ENCODE peak calls at places on chromosomes 6 and 20, in five cellular contexts. X is heart right ventricle, L is hepatocyte, O is left lung, N is PC-9. T is an unnamed sample. For H3K4me1, the result is how much of the 10 kb centered on the place peaks cover.

GRCh38 chr6:157989541-157990289 is 8.1 kb downstream of the SYNJ2 start:
- DNase-seq in L (peak), X (peak), O (no peak), N (peak), T (peak)

GRCh38 chr6:137782166-137783039 is 84.7 kb upstream of the TNFAIP3 start:
- DNase-seq in N (no peak), O (no peak), L (no peak), X (no peak), T (no peak)

GRCh38 chr20:4244700-4245485 is 229.5 kb upstream of the RNF24 start:
- DNase-seq in N (no peak), X (no peak), O (no peak), L (peak), T (no peak)

GRCh38 chr6:105879902-105880547 is 206.1 kb upstream of the PRDM1 start:
- DNase-seq in N (no peak), O (peak), X (no peak), L (no peak), T (peak)

GRCh38 chr6:41846666-41847237 is 48.4 kb downstream of the USP49 start:
- DNase-seq in L (peak), N (peak), O (peak), X (no peak), T (no peak)

GRCh38 chr6:33739611-33740010 is 7.1 kb downstream of the IP6K3 start:
- DNase-seq in L (no peak), O (no peak), N (no peak), X (no peak), T (no peak)

GRCh38 chr20:62843656-62844055 is 18.0 kb downstream of the TCFL5 start:
- DNase-seq in L (no peak), N (peak), X (no peak), O (no peak), T (no peak)

GRCh38 chr6:157848693-157849092 is 25.6 kb downstream of the SNX9 start:
- DNase-seq in X (no peak), N (no peak), L (no peak), O (no peak), T (no peak)

GRCh38 chr20:38141889-38142494 is 23.1 kb downstream of the TGM2 start:
- DNase-seq in X (no peak), L (no peak), N (no peak), O (no peak), T (peak)

DNA sequence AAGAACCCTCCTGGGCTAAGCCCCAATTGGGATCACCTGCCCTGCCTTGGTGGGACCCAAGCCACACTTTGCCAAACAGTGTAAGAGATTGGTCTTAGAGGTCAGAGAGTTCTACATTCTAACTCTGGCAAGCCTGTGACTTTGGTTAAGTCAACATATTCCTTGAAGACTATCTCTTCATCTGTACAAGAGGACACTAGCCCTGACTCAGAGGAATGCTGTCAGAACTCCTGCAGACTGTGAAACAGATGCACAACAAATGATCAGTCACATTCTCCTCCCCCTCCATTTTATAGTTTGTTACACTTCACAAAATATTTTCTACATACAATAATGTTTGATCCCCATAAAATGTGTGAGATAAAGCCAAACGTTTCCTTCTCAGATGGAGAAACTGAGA is 91.7 kb upstream of the EPB41L1 start:
- DNase-seq in O (no peak), L (peak), X (no peak), N (peak), T (no peak)
- TF ChIP-seq CTCF in O (no peak), L (no peak), X (no peak), N (no peak), T (no peak)

GRCh38 chr6:143963158-143963919 is 44.7 kb downstream of the PLAGL1 start:
- DNase-seq in N (no peak), X (no peak), O (no peak), L (no peak), T (no peak)

GRCh38 chr6:143966291-143966690 is 41.8 kb downstream of the PLAGL1 start:
- DNase-seq in O (no peak), L (no peak), X (no peak), N (no peak), T (no peak)

GRCh38 chr6:143967861-143968498 is 40.1 kb downstream of the PLAGL1 start:
- DNase-seq in X (no peak), O (no peak), N (no peak), L (no peak), T (no peak)

GRCh38 chr6:143964667-143965066 is 43.4 kb downstream of the PLAGL1 start:
- DNase-seq in L (peak), O (no peak), N (no peak), X (no peak), T (no peak)

GRCh38 chr6:143965503-143966171 is 42.4 kb downstream of the PLAGL1 start:
- DNase-seq in O (no peak), X (no peak), L (no peak), N (no peak), T (no peak)
- H3K4me1 ChIP-seq in O (under half), X (under half), L (under half), N (under half), T (under half)

GRCh38 chr6:10610289-10610688 is 84.1 kb downstream of the C6orf52 start:
- DNase-seq in N (no peak), L (no peak), O (no peak), X (peak), T (no peak)

GRCh38 chr6:10612161-10612560 is 82.3 kb downstream of the C6orf52 start:
- DNase-seq in O (no peak), L (no peak), N (no peak), X (no peak), T (no peak)

GRCh38 chr6:10613077-10613476 is 81.3 kb downstream of the C6orf52 start:
- DNase-seq in L (no peak), N (no peak), O (no peak), X (no peak), T (no peak)

GRCh38 chr6:10615675-10616074 is 78.7 kb downstream of the C6orf52 start:
- DNase-seq in O (no peak), X (no peak), L (no peak), N (no peak), T (no peak)

GRCh38 chr6:10613693-10614092 is 80.7 kb downstream of the C6orf52 start:
- DNase-seq in X (no peak), L (no peak), O (no peak), N (no peak), T (no peak)
- H3K27ac ChIP-seq in X (no peak), L (no peak), O (no peak), N (no peak), T (no peak)

DNA sequence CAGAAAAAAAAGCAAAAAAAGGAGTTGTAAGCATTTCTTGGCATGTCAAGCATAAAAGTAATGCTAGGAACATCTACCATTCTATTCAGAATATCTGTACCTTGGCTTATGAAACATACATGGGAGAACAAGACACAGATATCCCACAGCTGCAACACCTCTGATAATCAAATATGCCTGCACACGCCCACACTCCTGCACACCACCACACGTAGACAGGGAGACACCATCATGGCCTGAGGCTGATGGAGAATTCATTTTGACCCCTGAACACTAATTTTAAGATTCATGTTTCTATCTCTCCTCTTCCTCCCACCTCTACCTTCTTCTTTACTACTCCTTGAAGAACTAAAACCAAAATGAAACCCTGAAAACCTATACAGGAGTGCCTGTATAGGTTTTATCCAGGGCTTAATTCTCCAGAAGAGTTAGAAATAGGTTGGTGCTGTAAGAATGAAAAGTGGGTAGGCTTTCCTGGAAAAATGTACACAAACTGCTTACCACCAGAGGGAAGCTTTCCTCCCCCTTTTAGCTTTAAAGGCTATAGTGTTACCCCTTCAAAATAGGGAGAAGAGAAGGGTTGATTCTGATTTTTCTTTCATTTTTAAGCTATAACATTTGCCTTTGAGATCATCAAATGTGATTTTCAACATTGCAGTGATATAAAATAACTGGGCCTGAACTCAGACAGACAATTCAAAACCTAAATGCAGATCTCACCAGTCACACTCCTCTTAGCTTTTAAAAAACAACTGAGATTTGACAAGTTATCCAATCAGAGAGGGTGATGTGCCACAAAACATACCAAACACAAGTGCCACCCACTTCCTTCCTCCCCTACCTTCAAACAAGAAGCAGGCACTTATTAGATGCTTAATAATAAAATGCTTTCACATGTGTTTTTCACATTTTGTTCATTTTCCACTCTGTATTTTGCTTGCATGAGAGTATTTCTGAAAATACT is 57.9 kb downstream of the ELOVL5 start:
- DNase-seq in L (no peak), N (no peak), X (no peak), O (no peak), T (no peak)
- TF ChIP-seq CTCF in L (no peak), N (no peak), X (no peak), O (no peak), T (no peak)